ENCODE peak calls at places on chromosomes 1 and 21, in seven cellular contexts. B is non-pigmented ciliary epithelial cell; O is activated CD4-positive, alpha-beta T cell treated with anti-CD3 and anti-CD28 coated beads for 24 hours; Z is amygdala; Y is astrocyte of the spinal cord; X is astrocyte of the hippocampus; L is AG08395. W is an unnamed sample.

GRCh38 chr21:35088235-35088865 is 39.2 kb upstream of the RUNX1 start:
- DNase-seq in O (no peak), Z (no peak), X (no peak), Y (no peak), L (no peak), B (no peak), W (peak; percentile 20)

GRCh38 chr1:54081306-54082270 is 28.2 kb downstream of the TCEANC2 start:
- DNase-seq in B (peak; percentile 13), X (peak; percentile 62), O (peak; percentile 38), Z (no peak), Y (peak; percentile 46), L (peak; percentile 71), W (no peak)

GRCh38 chr1:22537441-22538139 is 25.7 kb upstream of the EPHA8 start:
- DNase-seq in Y (no peak), Z (no peak), L (no peak), X (no peak), O (no peak), B (no peak), W (no peak)

GRCh38 chr1:20071416-20071815 is 1.4 kb downstream of the PLA2G5 start:
- DNase-seq in Y (no peak), X (no peak), L (no peak), O (no peak), Z (no peak), B (no peak), W (no peak)

GRCh38 chr1:4411862-4412261 is 242.5 kb upstream of the AJAP1 start:
- DNase-seq in X (no peak), L (no peak), B (no peak), Z (no peak), Y (no peak), O (no peak), W (no peak)

GRCh38 chr1:33975961-33976360 is 112.1 kb downstream of the HMGB4 start:
- DNase-seq in Z (no peak), Y (no peak), O (no peak), X (no peak), B (no peak), L (no peak), W (no peak)

GRCh38 chr1:67683736-67684525 is 1.1 kb upstream of the GADD45A start:
- DNase-seq in L (no peak), Y (peak; percentile 55), X (peak; percentile 48), B (no peak), Z (no peak), O (peak; percentile 42), W (peak; percentile 73)

GRCh38 chr21:34534522-34534921 is 22.5 kb upstream of the KCNE1 start:
- DNase-seq in X (peak; percentile 74), L (peak; percentile 65), O (no peak), Y (peak; percentile 46), B (no peak), Z (peak; percentile 33), W (no peak)

GRCh38 chr1:201530741-201531521 is 8.0 kb upstream of the NAV1 start:
- DNase-seq in X (peak; percentile 91), Y (peak; percentile 85), Z (peak; percentile 79), O (no peak), B (no peak), L (peak; percentile 94), W (no peak)

GRCh38 chr21:18144341-18144740 is 100.3 kb upstream of the CHODL start:
- DNase-seq in O (no peak), Z (no peak), X (no peak), L (no peak), B (no peak), Y (no peak), W (no peak)

GRCh38 chr21:42614391-42614790 is 39.0 kb upstream of the PDE9A start:
- DNase-seq in Y (no peak), B (no peak), O (no peak), X (no peak), L (no peak), Z (no peak), W (peak; percentile 58)

GRCh38 chr1:185263292-185263691 is 53.8 kb downstream of the IVNS1ABP start:
- DNase-seq in L (no peak), B (no peak), X (no peak), Y (no peak), Z (no peak), O (no peak), W (no peak)

GRCh38 chr21:40215941-40216340 is 348.7 kb downstream of the PCP4 start:
- DNase-seq in L (no peak), O (no peak), Y (no peak), B (no peak), X (no peak), Z (no peak), W (no peak)

GRCh38 chr1:37752583-37753471 is 12.1 kb downstream of the EPHA10 start:
- DNase-seq in L (peak; percentile 53), X (peak; percentile 57), O (no peak), Z (no peak), B (no peak), Y (no peak), W (no peak)

GRCh38 chr1:20185834-20186782 is at the start of the genes PLA2G2C and UBXN10:
- DNase-seq in Z (peak; percentile 33), L (no peak), O (peak; percentile 62), B (no peak), Y (no peak), X (peak; percentile 50), W (peak; percentile 79)

GRCh38 chr21:45577806-45578801 is 35.9 kb upstream of the SLC19A1 start:
- DNase-seq in L (no peak), Z (no peak), X (no peak), O (no peak), B (no peak), Y (no peak), W (peak; percentile 37)

W was measured in activated naive CD4-positive, alpha-beta T cell treated with anti-CD3 and anti-CD28 coated beads, Interleukin-2, amount 50 U/mL, for 72 hours.